ENCODE peak calls at places on chromosome 15, in seven cellular contexts. One of them, this sample, is unnamed.

GRCh38 chr15:85725564-85725963 is 69.2 kb downstream of the KLHL25 start:
- DNase-seq in Daoy: no peak
- DNase-seq in stimulated activated effector memory CD8-positive, alpha-beta T cell treated with anti-CD3 and anti-CD28 coated beads, Interleukin-12 subunit alpha, Interleukin-12 subunit beta, amount 100 ng/mL, for 72 hours: no peak
- DNase-seq in hypothalamus: no peak
- DNase-seq in foreskin fibroblast: no peak
- DNase-seq in NCI-H1417: no peak
- DNase-seq in EL: no peak
- DNase-seq in this sample: no peak

GRCh38 chr15:90083954-90084607 is 18.2 kb downstream of the IDH2 start:
- DNase-seq in Daoy: no peak
- DNase-seq in stimulated activated effector memory CD8-positive, alpha-beta T cell treated with anti-CD3 and anti-CD28 coated beads, Interleukin-12 subunit alpha, Interleukin-12 subunit beta, amount 100 ng/mL, for 72 hours: no peak
- DNase-seq in hypothalamus: no peak
- DNase-seq in foreskin fibroblast: no peak
- DNase-seq in NCI-H1417: no peak
- DNase-seq in EL: no peak
- DNase-seq in this sample: no peak

GRCh38 chr15:58039260-58040035 is 26.1 kb downstream of the ALDH1A2 start:
- DNase-seq in Daoy: no peak
- DNase-seq in stimulated activated effector memory CD8-positive, alpha-beta T cell treated with anti-CD3 and anti-CD28 coated beads, Interleukin-12 subunit alpha, Interleukin-12 subunit beta, amount 100 ng/mL, for 72 hours: no peak
- DNase-seq in hypothalamus: no peak
- DNase-seq in foreskin fibroblast: no peak
- DNase-seq in NCI-H1417: no peak
- DNase-seq in EL: no peak
- DNase-seq in this sample: no peak

GRCh38 chr15:44308415-44308814 is 19.9 kb downstream of the GOLM2 start:
- DNase-seq in Daoy: no peak
- DNase-seq in stimulated activated effector memory CD8-positive, alpha-beta T cell treated with anti-CD3 and anti-CD28 coated beads, Interleukin-12 subunit alpha, Interleukin-12 subunit beta, amount 100 ng/mL, for 72 hours: peak; percentile 11
- DNase-seq in hypothalamus: no peak
- DNase-seq in foreskin fibroblast: no peak
- DNase-seq in NCI-H1417: no peak
- DNase-seq in EL: no peak
- DNase-seq in this sample: no peak

GRCh38 chr15:31483053-31483923 is 156.7 kb downstream of the KLF13 start:
- DNase-seq in Daoy: no peak
- DNase-seq in stimulated activated effector memory CD8-positive, alpha-beta T cell treated with anti-CD3 and anti-CD28 coated beads, Interleukin-12 subunit alpha, Interleukin-12 subunit beta, amount 100 ng/mL, for 72 hours: peak; percentile 35
- DNase-seq in hypothalamus: no peak
- DNase-seq in foreskin fibroblast: no peak
- DNase-seq in NCI-H1417: no peak
- DNase-seq in EL: no peak
- DNase-seq in this sample: no peak

GRCh38 chr15:72365844-72366243 is 10.0 kb downstream of the HEXA start:
- DNase-seq in Daoy: no peak
- DNase-seq in stimulated activated effector memory CD8-positive, alpha-beta T cell treated with anti-CD3 and anti-CD28 coated beads, Interleukin-12 subunit alpha, Interleukin-12 subunit beta, amount 100 ng/mL, for 72 hours: no peak
- DNase-seq in hypothalamus: no peak
- DNase-seq in foreskin fibroblast: no peak
- DNase-seq in NCI-H1417: no peak
- DNase-seq in EL: no peak
- DNase-seq in this sample: no peak

GRCh38 chr15:52011711-52012144 is 7.3 kb upstream of the MAPK6 start:
- DNase-seq in Daoy: no peak
- DNase-seq in stimulated activated effector memory CD8-positive, alpha-beta T cell treated with anti-CD3 and anti-CD28 coated beads, Interleukin-12 subunit alpha, Interleukin-12 subunit beta, amount 100 ng/mL, for 72 hours: no peak
- DNase-seq in hypothalamus: peak; percentile 5
- DNase-seq in foreskin fibroblast: no peak
- DNase-seq in NCI-H1417: no peak
- DNase-seq in EL: no peak
- DNase-seq in this sample: no peak

GRCh38 chr15:101126618-101127502 is 125.0 kb downstream of the CHSY1 start:
- DNase-seq in Daoy: peak; percentile 41
- DNase-seq in stimulated activated effector memory CD8-positive, alpha-beta T cell treated with anti-CD3 and anti-CD28 coated beads, Interleukin-12 subunit alpha, Interleukin-12 subunit beta, amount 100 ng/mL, for 72 hours: peak; percentile 18
- DNase-seq in hypothalamus: no peak
- DNase-seq in foreskin fibroblast: no peak
- DNase-seq in NCI-H1417: no peak
- DNase-seq in EL: peak; percentile 55
- DNase-seq in this sample: peak; percentile 25

GRCh38 chr15:89543389-89543788 is 31.9 kb upstream of the TICRR start:
- DNase-seq in Daoy: no peak
- DNase-seq in stimulated activated effector memory CD8-positive, alpha-beta T cell treated with anti-CD3 and anti-CD28 coated beads, Interleukin-12 subunit alpha, Interleukin-12 subunit beta, amount 100 ng/mL, for 72 hours: no peak
- DNase-seq in hypothalamus: no peak
- DNase-seq in foreskin fibroblast: no peak
- DNase-seq in NCI-H1417: no peak
- DNase-seq in EL: no peak
- DNase-seq in this sample: no peak

GRCh38 chr15:34217587-34218225 is 7.1 kb upstream of the EMC4 start:
- DNase-seq in Daoy: peak; percentile 69
- DNase-seq in stimulated activated effector memory CD8-positive, alpha-beta T cell treated with anti-CD3 and anti-CD28 coated beads, Interleukin-12 subunit alpha, Interleukin-12 subunit beta, amount 100 ng/mL, for 72 hours: no peak
- DNase-seq in hypothalamus: no peak
- DNase-seq in foreskin fibroblast: peak; percentile 48
- DNase-seq in NCI-H1417: no peak
- DNase-seq in EL: peak; percentile 76
- DNase-seq in this sample: peak; percentile 88

GRCh38 chr15:73239564-73240208 is 129.1 kb downstream of the HCN4 start:
- DNase-seq in Daoy: no peak
- DNase-seq in stimulated activated effector memory CD8-positive, alpha-beta T cell treated with anti-CD3 and anti-CD28 coated beads, Interleukin-12 subunit alpha, Interleukin-12 subunit beta, amount 100 ng/mL, for 72 hours: no peak
- DNase-seq in hypothalamus: no peak
- DNase-seq in foreskin fibroblast: no peak
- DNase-seq in NCI-H1417: no peak
- DNase-seq in EL: no peak
- DNase-seq in this sample: peak; percentile 3

GRCh38 chr15:100229181-100230163 is 112.3 kb downstream of the ADAMTS17 start:
- DNase-seq in Daoy: no peak
- DNase-seq in stimulated activated effector memory CD8-positive, alpha-beta T cell treated with anti-CD3 and anti-CD28 coated beads, Interleukin-12 subunit alpha, Interleukin-12 subunit beta, amount 100 ng/mL, for 72 hours: no peak
- DNase-seq in hypothalamus: no peak
- DNase-seq in foreskin fibroblast: no peak
- DNase-seq in NCI-H1417: no peak
- DNase-seq in EL: no peak
- DNase-seq in this sample: no peak

This sample was measured in A172.